ENCODE peak calls at places on chromosomes 2 and 18, in five cellular contexts. N is H9, I is H1, Q is neuronal stem cell, V is mesenchymal stem cell. H is an unnamed sample.

GRCh38 chr2:230219419-230220331 is at the start of gene SP110:
- DNase-seq in Q (no peak), V (peak; percentile 86), N (peak; percentile 75), I (peak; percentile 33), H (peak; percentile 76)

GRCh38 chr2:170813611-170814550 is 2.8 kb upstream of the GAD1 start:
- DNase-seq in Q (peak; percentile 80), I (no peak), N (peak; percentile 91), V (peak; percentile 71), H (no peak)

GRCh38 chr2:189408294-189408693 is 33.0 kb upstream of the WDR75 start:
- DNase-seq in Q (no peak), I (no peak), V (no peak), N (no peak), H (no peak)

GRCh38 chr2:8190279-8190678 is 491.6 kb upstream of the ID2 start:
- DNase-seq in N (no peak), V (no peak), Q (no peak), I (no peak), H (no peak)

GRCh38 chr18:75045249-75045648 is 163.7 kb downstream of the PTGR3 start:
- DNase-seq in V (no peak), I (no peak), N (no peak), Q (no peak), H (no peak)

GRCh38 chr2:43831438-43832294 is 7.0 kb downstream of the ABCG5 start:
- DNase-seq in V (no peak), N (no peak), Q (no peak), I (no peak), H (no peak)

GRCh38 chr2:64396001-64396400 is 58.0 kb upstream of the LGALSL start:
- DNase-seq in I (no peak), Q (no peak), V (no peak), N (no peak), H (no peak)

GRCh38 chr2:64608867-64609228 is 44.9 kb downstream of the SERTAD2 start:
- DNase-seq in Q (no peak), N (no peak), I (no peak), V (no peak), H (no peak)

GRCh38 chr2:235765181-235765820 is 271.5 kb downstream of the AGAP1 start:
- DNase-seq in Q (no peak), V (peak; percentile 82), I (no peak), N (no peak), H (no peak)

GRCh38 chr2:102142829-102143449 is 393 bp downstream of the IL1R1 start:
- DNase-seq in V (peak; percentile 78), N (peak; percentile 52), Q (peak; percentile 11), I (no peak), H (no peak)

GRCh38 chr2:102145939-102146338 is 3.4 kb downstream of the IL1R1 start:
- DNase-seq in V (peak; percentile 18), N (no peak), I (no peak), Q (no peak), H (no peak)

GRCh38 chr2:102145107-102145506 is 2.6 kb downstream of the IL1R1 start:
- DNase-seq in N (no peak), I (no peak), Q (no peak), V (no peak), H (no peak)

GRCh38 chr2:102143450-102143985 is 972 bp downstream of the IL1R1 start:
- DNase-seq in Q (no peak), V (peak; percentile 67), N (no peak), I (no peak), H (peak; percentile 50)

DNA sequence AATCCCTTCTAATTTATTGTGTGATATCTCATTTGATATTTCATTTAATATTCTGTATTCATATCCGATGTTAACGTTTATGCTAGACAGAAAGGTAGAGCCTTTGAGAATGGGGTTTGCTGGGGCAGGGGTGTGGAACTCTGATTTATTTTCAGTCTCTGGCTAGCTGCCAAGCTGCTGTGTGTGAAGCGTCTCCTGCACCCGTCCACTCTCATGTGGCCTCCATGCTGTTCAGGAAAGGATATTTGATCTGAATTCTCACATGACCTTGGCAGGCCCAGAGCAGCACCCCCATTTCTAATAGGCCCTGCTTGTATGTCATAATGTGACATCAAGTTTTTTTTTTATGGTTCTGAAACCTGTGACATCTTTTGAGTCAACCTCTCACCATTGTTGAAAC is 1.6 kb downstream of the IL1R1 start:
- DNase-seq in Q (no peak), I (no peak), N (no peak), V (peak; percentile 41), H (no peak)
- H2BK12ac ChIP-seq in Q (no peak overlapping the region), I (no peak overlapping the region), N (no peak overlapping the region), V (no peak overlapping the region), H (no peak overlapping the region)

DNA sequence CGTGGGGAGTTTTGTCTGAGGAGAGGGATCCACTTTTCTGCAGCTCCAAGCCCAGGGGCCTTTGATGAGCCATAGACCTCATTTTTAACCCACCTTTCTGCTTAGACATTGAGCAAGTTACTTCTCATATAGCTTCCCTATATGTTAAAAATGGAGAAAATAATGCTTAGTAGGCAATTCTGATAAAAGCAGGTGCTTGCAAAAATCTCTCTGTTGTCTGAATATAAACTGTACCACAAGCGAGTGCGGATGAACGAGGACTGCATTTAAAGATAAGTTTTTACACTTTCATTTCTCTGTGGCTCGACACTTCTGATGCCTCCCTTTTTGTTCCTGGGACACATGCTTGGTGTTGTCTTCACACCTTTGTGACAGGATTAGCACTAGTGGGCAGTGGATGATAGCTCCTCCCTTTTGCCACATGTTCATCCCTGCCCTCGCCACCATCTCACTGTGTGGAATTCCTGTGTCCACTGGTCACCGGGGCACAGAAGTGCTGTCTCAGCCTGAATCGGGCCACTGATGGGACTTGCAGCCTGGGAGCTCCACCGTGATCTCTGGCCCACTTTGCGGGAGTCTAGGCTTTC is 1.6 kb downstream of the TYMS start:
- DNase-seq in N (no peak), I (no peak), Q (no peak), V (no peak), H (no peak)
- H3K23ac ChIP-seq in N (no peak overlapping the region), I (no peak overlapping the region), Q (no peak overlapping the region), V (no peak overlapping the region), H (no peak overlapping the region)

DNA sequence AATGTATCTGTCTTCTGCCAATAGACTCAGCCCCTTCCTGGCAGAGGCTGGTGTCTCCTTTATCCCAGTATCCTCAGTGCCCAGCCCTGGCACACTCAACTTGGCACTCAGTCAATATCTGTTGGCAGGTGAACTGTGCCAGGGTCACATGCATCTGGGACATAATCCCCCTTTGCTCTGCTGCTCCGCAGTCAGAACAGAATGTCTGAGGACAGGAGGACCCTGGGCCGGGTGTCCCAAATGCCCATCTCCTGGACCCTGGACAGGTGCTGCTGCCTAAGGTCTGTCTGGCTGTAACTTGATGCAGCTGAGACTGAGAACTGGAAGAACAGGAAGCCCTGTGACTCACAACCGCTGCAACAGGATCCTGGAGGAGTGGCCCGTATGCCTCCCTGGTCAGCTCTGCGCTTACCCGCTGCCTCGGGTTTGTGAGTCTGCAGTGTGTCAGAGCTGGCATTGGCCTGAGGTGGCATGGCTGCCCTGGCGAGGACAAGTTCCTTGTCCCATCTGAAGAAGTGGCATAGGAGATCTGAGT is 11.4 kb downstream of the HK2 start:
- DNase-seq in Q (no peak), N (peak; percentile 72), V (peak; percentile 91), I (no peak), H (peak; percentile 96)
- H2BK5ac ChIP-seq in Q (no peak overlapping the region), N (no peak overlapping the region), V (no peak overlapping the region), I (peak overlapping the region; percentile 26), H (peak overlapping the region; percentile 60)

DNA sequence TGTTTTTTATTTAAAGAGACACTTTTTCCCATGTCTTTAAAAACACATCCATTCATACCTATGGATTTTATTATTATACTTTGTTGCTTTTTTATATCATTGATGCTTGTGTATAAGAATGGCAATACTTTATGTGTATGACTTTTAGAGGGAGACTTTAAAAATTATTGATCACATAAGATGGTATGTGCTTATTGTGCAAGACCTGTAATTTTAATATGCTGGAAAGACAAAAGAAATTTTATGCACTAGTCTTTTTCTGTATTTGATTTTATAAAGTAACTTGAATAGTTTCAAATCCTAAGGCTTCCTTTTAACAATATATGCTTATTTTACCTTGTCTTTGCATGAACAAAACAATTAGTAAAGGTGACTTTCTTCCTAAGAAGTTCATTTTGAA is 226.4 kb downstream of the PARD3B start:
- DNase-seq in I (no peak), N (no peak), Q (no peak), V (no peak), H (no peak)
- H2BK12ac ChIP-seq in I (no peak overlapping the region), N (no peak overlapping the region), Q (no peak overlapping the region), V (no peak overlapping the region), H (no peak overlapping the region)

DNA sequence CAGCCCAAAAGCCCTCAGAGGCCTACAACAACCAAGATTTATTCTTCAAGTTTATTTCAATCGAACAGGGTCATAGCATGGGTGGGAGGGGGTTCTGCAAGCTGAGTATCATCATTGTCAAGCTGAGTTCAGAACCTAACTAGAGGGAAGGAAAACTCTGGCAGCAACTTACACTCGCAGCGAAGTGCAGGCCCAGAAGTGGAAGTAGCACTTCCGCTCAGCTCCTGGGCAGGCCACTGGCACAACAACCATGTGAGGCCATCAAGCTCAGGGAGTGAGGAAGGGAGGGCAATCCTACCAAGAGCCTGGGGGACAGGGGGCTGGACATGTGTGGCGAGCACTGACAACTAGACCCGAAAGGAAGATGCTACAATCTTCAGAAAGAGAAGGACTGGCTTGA is 4.8 kb downstream of the UXS1 start:
- DNase-seq in Q (no peak), N (no peak), V (no peak), I (no peak), H (no peak)
- H3K23ac ChIP-seq in Q (no peak overlapping the region), N (no peak overlapping the region), V (no peak overlapping the region), I (no peak overlapping the region), H (no peak overlapping the region)

DNA sequence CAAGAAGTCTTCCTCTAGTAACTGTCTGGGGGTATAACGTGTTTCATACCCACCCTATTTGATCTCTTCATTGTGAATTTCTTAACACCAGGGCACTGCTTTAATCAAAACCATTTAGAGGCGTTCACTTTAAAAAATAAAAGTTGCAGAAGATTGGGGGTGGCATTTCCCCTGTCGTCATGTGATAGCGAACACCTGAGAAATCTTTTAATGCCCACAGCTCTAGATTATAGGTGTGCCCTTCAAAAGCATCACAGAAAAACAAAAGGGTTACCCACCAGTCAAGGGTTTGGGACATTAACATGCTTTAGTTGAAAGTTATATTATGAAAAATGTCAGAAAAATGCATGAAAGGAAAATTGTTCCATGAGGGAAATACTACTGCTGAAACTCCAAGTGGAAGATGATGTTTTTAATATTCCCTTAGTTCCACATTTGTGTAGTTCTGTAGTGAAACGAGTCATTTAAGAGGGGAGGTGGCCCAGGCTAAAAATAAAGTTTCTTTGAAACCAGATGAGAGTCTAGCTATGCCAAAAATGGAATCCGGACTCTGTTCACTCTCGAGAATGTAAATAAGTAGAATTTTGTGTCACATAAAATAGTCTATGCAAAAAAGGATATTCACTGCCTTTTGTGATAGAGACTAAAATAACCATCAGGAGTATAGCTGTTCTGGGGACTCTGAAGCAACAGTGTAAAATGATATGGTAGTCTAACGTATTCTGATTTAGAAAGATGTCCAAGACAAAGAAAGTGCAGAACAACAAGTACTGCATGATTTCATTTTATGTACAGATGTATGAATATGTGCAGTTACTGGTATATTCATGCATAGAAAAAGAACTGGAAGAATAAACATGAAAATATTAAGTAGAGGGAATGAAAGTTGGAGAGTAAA is 95.3 kb downstream of the TMEM247 start:
- DNase-seq in Q (no peak), N (no peak), I (no peak), V (no peak), H (no peak)
- H2BK5ac ChIP-seq in Q (no peak overlapping the region), N (no peak overlapping the region), I (no peak overlapping the region), V (no peak overlapping the region), H (no peak overlapping the region)

DNA sequence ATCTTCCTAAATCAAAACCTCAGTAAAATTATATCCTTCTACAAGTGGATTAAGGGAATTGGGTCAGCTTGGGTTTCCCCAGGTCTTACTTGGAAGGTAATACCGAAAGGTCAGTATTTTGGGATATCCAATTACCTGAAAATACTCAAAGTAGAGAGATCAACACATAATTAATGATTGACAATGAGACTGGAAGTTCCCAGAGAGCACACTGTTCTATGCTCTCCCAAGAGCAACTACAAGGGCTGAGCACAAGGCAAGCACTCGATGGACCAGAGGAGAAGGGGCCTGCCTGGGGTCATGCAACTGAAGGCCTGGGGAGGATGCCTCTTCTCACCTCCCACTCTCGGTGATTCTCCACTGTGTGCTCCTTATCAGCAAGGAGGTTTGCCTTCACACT is 159.2 kb upstream of the ACAA2 start:
- DNase-seq in Q (no peak), V (no peak), I (no peak), N (no peak), H (no peak)
- H2BK12ac ChIP-seq in Q (no peak overlapping the region), V (no peak overlapping the region), I (no peak overlapping the region), N (no peak overlapping the region), H (no peak overlapping the region)

H was measured in trophoblast cell.